ENCODE peak calls at places on chromosomes 7 and 10, in ten cellular contexts. S, Y, V, R, C, Q, I, E, D and L are unnamed samples.

GRCh38 chr7:2477447-2478386 is 1.5 kb upstream of the GRIFIN start:
- DNase-seq in S (no peak), Y (peak), V (peak), R (no peak), C (peak), Q (peak), I (peak), E (peak), D (peak), L (peak)

GRCh38 chr7:152451356-152451755 is 15.6 kb upstream of the KMT2C start:
- DNase-seq in S (no peak), Y (no peak), V (no peak), R (no peak), C (no peak), Q (no peak), I (no peak), E (no peak), D (no peak), L (no peak)

GRCh38 chr7:98102170-98102569 is 4.5 kb upstream of the LMTK2 start:
- DNase-seq in S (no peak), Y (no peak), V (no peak), R (no peak), C (no peak), Q (no peak), I (no peak), E (no peak), D (no peak), L (no peak)

GRCh38 chr7:43785425-43785824 is 26.9 kb downstream of the BLVRA start:
- DNase-seq in S (peak), Y (no peak), V (no peak), R (no peak), C (peak), Q (no peak), I (peak), E (peak), D (no peak), L (peak)

GRCh38 chr7:116210345-116211005 is at the start of gene TES:
- DNase-seq in S (no peak), Y (peak), V (peak), R (no peak), C (peak), Q (peak), I (no peak), E (peak), D (peak), L (peak)

GRCh38 chr10:3482200-3482993 is 302.6 kb downstream of the KLF6 start:
- DNase-seq in S (peak), Y (peak), V (peak), R (peak), C (peak), Q (no peak), I (peak), E (peak), D (peak), L (peak)

GRCh38 chr7:2940466-2940865 is 96.4 kb upstream of the GNA12 start:
- DNase-seq in S (no peak), Y (no peak), V (no peak), R (no peak), C (no peak), Q (no peak), I (no peak), E (no peak), D (no peak), L (no peak)

GRCh38 chr10:489335-489734 is 200.1 kb downstream of the DIP2C start:
- DNase-seq in S (no peak), Y (peak), V (peak), R (peak), C (no peak), Q (no peak), I (no peak), E (no peak), D (no peak), L (no peak)

GRCh38 chr10:16848562-16849154 is 31.4 kb upstream of the RSU1 start:
- DNase-seq in S (no peak), Y (no peak), V (no peak), R (no peak), C (no peak), Q (no peak), I (no peak), E (no peak), D (no peak), L (peak)

GRCh38 chr7:1193593-1194424 is 33.8 kb upstream of the ZFAND2A start:
- DNase-seq in S (no peak), Y (no peak), V (peak), R (no peak), C (peak), Q (no peak), I (peak), E (peak), D (peak), L (peak)

GRCh38 chr10:66783296-66783695 is 142.5 kb upstream of the LRRTM3 start:
- DNase-seq in S (no peak), Y (no peak), V (no peak), R (no peak), C (peak), Q (no peak), I (peak), E (no peak), D (no peak), L (peak)

GRCh38 chr7:68936501-68936900 is 661.8 kb upstream of the AUTS2 start:
- DNase-seq in S (no peak), Y (no peak), V (no peak), R (no peak), C (no peak), Q (no peak), I (no peak), E (no peak), D (no peak), L (no peak)

GRCh38 chr7:47640215-47640739 is 58.4 kb upstream of the TNS3 start:
- DNase-seq in S (no peak), Y (no peak), V (no peak), R (no peak), C (no peak), Q (no peak), I (no peak), E (no peak), D (no peak), L (no peak)

GRCh38 chr10:3755440-3756359 is 29.3 kb downstream of the KLF6 start:
- DNase-seq in S (no peak), Y (no peak), V (no peak), R (no peak), C (peak), Q (no peak), I (no peak), E (no peak), D (no peak), L (peak)

GRCh38 chr7:136194843-136195242 is 217.7 kb upstream of the MTPN start:
- DNase-seq in S (no peak), Y (no peak), V (no peak), R (no peak), C (no peak), Q (no peak), I (no peak), E (no peak), D (no peak), L (no peak)

GRCh38 chr7:2172311-2173183 is 60.2 kb downstream of the MAD1L1 start:
- DNase-seq in S (peak), Y (no peak), V (peak), R (no peak), C (peak), Q (no peak), I (peak), E (peak), D (peak), L (peak)

GRCh38 chr10:24680647-24681475 is 42.8 kb downstream of the ARHGAP21 start:
- DNase-seq in S (no peak), Y (no peak), V (no peak), R (no peak), C (peak), Q (no peak), I (no peak), E (no peak), D (no peak), L (peak)

GRCh38 chr7:132643302-132643701 is 67.0 kb upstream of the PLXNA4 start:
- DNase-seq in S (no peak), Y (no peak), V (no peak), R (no peak), C (no peak), Q (no peak), I (no peak), E (no peak), D (no peak), L (no peak)

GRCh38 chr10:24176658-24177057 is 32.3 kb upstream of the KIAA1217 start:
- DNase-seq in S (no peak), Y (no peak), V (no peak), R (no peak), C (no peak), Q (no peak), I (no peak), E (no peak), D (no peak), L (no peak)

GRCh38 chr7:100456561-100456957 is 7.5 kb downstream of the SPACDR start:
- DNase-seq in S (no peak), Y (no peak), V (no peak), R (no peak), C (no peak), Q (no peak), I (no peak), E (no peak), D (no peak), L (no peak)

DNA sequence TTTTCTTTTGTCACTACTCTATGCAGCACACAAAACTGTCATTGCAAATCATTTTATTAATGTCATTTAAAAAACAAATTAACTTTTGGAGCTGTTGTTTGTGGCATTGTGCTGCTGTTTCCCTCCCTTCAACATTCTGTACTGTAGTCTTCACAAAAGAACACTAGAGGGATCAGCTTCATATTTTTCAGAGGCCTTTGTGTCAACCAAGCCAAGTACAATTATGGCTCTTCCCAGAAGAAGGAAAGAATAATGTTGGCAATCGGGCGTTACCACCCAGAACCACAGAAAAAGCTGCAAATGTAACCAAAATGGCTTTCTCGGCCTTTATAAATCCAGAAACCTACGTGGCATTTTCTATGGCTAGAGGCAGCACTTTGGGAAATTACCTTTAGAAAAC is 98.9 kb upstream of the COL1A2 start:
- DNase-seq in S (no peak), Y (no peak), V (no peak), R (no peak), C (peak), Q (no peak), I (peak), E (no peak), D (no peak), L (peak)
- TF ChIP-seq CTCF in S (peak), Y (peak), V (peak), R (peak), C (peak), Q (peak), I (peak), E (peak), D (peak), L (peak)

DNA sequence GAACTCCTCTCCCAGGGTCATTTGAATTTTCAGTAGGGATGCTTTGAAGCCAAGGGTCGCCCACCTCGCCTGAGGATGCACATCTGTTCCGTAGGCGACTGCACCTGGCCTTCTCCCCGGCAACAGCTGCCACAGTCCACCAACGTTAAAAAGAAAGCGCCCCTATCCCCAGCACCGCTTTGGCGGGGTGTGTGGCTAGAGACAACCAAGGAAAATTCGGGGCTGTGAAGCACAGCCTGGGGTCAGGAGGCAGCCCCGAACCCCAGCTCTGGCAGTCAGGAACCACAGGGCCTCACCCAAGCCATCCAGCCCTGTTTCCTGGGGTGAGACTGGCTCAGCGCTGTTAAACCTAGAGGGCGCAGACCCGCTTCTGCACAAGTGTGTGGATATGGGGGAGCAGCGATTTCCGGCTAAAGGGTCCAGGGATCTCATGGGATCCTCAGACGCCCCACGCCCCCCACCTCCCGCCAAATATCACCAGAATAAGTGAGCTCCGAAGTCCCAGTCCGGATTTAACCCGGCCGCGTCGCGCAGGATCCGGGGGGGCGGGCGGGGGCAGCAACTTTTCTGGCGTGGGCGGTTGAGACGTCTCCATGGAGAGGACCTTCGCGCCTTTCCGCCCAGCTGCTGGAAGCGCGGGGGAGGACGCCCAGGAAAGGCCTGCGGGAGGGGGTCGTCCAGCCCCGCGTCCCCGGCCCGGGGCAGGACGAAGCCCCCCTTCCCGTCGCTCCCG is 821 bp downstream of the ZC3HAV1L start:
- DNase-seq in S (no peak), Y (no peak), V (no peak), R (peak), C (peak), Q (no peak), I (no peak), E (peak), D (peak), L (peak)
- TF ChIP-seq CTCF in S (peak), Y (no peak), V (no peak), R (no peak), C (peak), Q (no peak), I (no peak), E (no peak), D (no peak), L (no peak)

GRCh38 chr10:111319866-111320265 is 243.0 kb downstream of the ADRA2A start:
- DNase-seq in S (no peak), Y (no peak), V (no peak), R (no peak), C (no peak), Q (no peak), I (no peak), E (no peak), D (no peak), L (no peak)

DNA sequence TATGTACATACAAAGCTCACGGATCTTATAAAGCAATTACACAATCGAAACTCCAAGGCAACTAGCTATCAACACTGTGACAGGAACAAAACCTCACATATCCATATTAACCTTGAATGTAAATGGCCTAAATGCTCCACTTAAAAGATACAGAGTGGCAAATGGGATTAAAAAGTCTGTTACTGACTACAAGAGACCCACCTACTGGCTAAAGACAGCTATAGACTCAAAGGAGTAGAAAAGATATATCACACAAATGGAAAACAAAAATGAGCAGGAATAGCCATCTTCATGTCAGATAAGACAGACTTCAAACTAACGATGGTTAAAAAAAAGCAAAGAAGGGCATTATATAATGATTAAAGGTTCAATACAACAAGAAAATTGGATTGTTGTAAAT is 246.7 kb downstream of the ADRA2A start:
- DNase-seq in S (no peak), Y (no peak), V (no peak), R (no peak), C (peak), Q (no peak), I (no peak), E (no peak), D (no peak), L (no peak)
- TF ChIP-seq CTCF in S (no peak), Y (peak), V (no peak), R (no peak), C (no peak), Q (peak), I (peak), E (no peak), D (no peak), L (no peak)

DNA sequence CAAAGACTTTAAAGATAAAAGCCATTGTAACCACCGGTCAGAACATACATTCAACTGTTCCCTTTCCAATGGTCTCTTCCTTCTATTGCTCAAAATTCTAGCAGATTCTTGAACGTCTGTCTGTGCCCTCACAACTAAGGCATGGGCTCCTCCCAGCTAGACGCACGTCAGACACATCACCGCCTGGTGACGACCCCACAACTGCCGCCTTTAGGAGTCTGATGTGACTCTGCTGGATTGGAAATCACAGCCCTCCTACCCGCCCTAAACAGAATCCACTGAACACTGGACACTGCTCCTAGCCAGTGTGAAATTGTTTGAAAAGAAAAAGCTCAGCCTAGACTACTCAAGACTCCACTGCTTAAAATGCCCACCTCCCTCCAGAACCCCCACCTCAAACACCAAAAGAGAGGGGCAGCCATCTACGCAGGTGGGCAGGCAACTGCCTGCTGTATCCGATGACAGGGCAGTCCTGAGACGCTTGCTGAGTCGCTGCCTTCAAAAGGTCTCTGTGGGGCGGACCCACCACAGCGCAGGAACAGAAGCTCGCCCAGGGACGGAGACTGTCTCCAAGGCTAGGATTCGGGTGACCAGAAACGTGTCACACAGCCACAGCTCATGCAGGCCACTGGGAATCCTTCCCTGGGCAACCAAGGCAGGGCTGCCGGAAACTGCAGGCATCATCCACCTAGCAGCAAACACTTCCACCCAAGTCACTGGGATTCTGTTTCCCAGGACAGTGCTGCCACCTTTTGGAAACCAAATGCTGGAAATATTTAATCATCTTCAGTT is 34.7 kb downstream of the GSDME start:
- DNase-seq in S (no peak), Y (no peak), V (no peak), R (no peak), C (peak), Q (no peak), I (peak), E (no peak), D (no peak), L (peak)
- TF ChIP-seq CTCF in S (peak), Y (peak), V (no peak), R (no peak), C (peak), Q (no peak), I (peak), E (no peak), D (no peak), L (peak)

DNA sequence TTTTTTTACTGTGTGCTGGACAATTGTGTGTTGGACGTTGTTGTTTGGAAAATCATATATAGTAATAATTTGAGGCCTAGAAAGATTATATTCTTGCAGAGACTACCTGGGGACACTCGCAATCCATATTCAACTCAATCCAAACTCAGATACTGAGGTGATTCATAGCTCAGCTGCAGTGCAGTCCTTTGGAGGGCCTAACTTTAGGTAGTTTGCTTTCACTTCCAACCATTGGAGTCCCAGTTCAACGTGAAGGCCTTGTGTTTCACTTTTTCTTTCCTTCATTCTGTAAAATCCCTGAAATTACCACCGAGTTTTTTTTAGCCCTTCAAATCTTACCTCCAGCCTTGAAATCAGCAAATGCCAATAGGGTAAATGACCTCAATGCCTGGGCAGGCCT is 32.3 kb downstream of the ATRNL1 start:
- DNase-seq in S (no peak), Y (no peak), V (no peak), R (no peak), C (no peak), Q (no peak), I (no peak), E (no peak), D (no peak), L (no peak)
- TF ChIP-seq CTCF in S (no peak), Y (no peak), V (no peak), R (no peak), C (no peak), Q (no peak), I (no peak), E (no peak), D (no peak), L (no peak)

GRCh38 chr7:54542920-54543539 is 855 bp downstream of the VSTM2A start:
- DNase-seq in S (no peak), Y (no peak), V (no peak), R (no peak), C (peak), Q (no peak), I (no peak), E (no peak), D (no peak), L (peak)

GRCh38 chr7:54544356-54545240 is 2.4 kb downstream of the VSTM2A start:
- DNase-seq in S (no peak), Y (no peak), V (no peak), R (no peak), C (no peak), Q (no peak), I (no peak), E (no peak), D (no peak), L (no peak)

GRCh38 chr7:54546986-54547314 is 4.8 kb downstream of the VSTM2A start:
- DNase-seq in S (no peak), Y (no peak), V (no peak), R (no peak), C (no peak), Q (no peak), I (no peak), E (no peak), D (no peak), L (no peak)

GRCh38 chr7:54545241-54545563 is 3.0 kb downstream of the VSTM2A start:
- DNase-seq in S (no peak), Y (no peak), V (no peak), R (no peak), C (no peak), Q (no peak), I (no peak), E (no peak), D (no peak), L (no peak)

GRCh38 chr7:54546081-54546985 is 4.2 kb downstream of the VSTM2A start:
- DNase-seq in S (no peak), Y (no peak), V (no peak), R (no peak), C (no peak), Q (no peak), I (no peak), E (peak), D (no peak), L (no peak)
- TF ChIP-seq CTCF in S (no peak), Y (no peak), V (no peak), R (no peak), C (peak), Q (no peak), I (no peak), E (no peak), D (no peak), L (no peak)

GRCh38 chr10:131588704-131589220 is 277.2 kb upstream of the TCERG1L start:
- DNase-seq in S (no peak), Y (no peak), V (no peak), R (no peak), C (no peak), Q (no peak), I (no peak), E (no peak), D (no peak), L (no peak)

GRCh38 chr10:131587976-131588680 is 276.6 kb upstream of the TCERG1L start:
- DNase-seq in S (no peak), Y (no peak), V (no peak), R (no peak), C (no peak), Q (no peak), I (no peak), E (no peak), D (no peak), L (no peak)

GRCh38 chr10:131586958-131587357 is 275.4 kb upstream of the TCERG1L start:
- DNase-seq in S (no peak), Y (no peak), V (no peak), R (no peak), C (no peak), Q (no peak), I (no peak), E (no peak), D (no peak), L (no peak)

GRCh38 chr10:131591936-131592335 is 280.4 kb upstream of the TCERG1L start:
- DNase-seq in S (no peak), Y (no peak), V (no peak), R (no peak), C (no peak), Q (no peak), I (no peak), E (no peak), D (no peak), L (no peak)

GRCh38 chr10:131590567-131590966 is 279.0 kb upstream of the TCERG1L start:
- DNase-seq in S (no peak), Y (no peak), V (no peak), R (no peak), C (no peak), Q (no peak), I (no peak), E (no peak), D (no peak), L (no peak)
- TF ChIP-seq CTCF in S (no peak), Y (no peak), V (no peak), R (no peak), C (no peak), Q (no peak), I (no peak), E (no peak), D (no peak), L (no peak)

GRCh38 chr7:27972272-27972671 is 208.3 kb downstream of the JAZF1 start:
- DNase-seq in S (no peak), Y (no peak), V (no peak), R (no peak), C (no peak), Q (no peak), I (no peak), E (no peak), D (no peak), L (no peak)
- TF ChIP-seq CTCF in S (no peak), Y (no peak), V (no peak), R (no peak), C (no peak), Q (no peak), I (no peak), E (no peak), D (no peak), L (no peak)

GRCh38 chr7:17971392-17971791 is 31.1 kb upstream of the SNX13 start:
- DNase-seq in S (no peak), Y (no peak), V (no peak), R (no peak), C (peak), Q (no peak), I (no peak), E (no peak), D (no peak), L (peak)
- TF ChIP-seq CTCF in S (no peak), Y (peak), V (no peak), R (no peak), C (no peak), Q (no peak), I (peak), E (no peak), D (no peak), L (no peak)